ENCODE peak calls at places on chromosomes 6 and 20, in five cellular contexts. R is activated T-helper 1 cell treated with Interleukin-2 at 50 U/mL for 16 hours; Y is anterior cingulate cortex; K is stimulated activated naive CD4-positive, alpha-beta T cell; H is fibroblast of mammary gland. G is an unnamed sample.

GRCh38 chr6:119856136-119856535 is 506.6 kb upstream of the MAN1A1 start:
- DNase-seq in R (no peak), K (no peak), H (no peak), Y (no peak), G (no peak)

GRCh38 chr6:18266524-18266908 is 2.2 kb upstream of the DEK start:
- DNase-seq in H (no peak), R (no peak), Y (no peak), K (no peak), G (no peak)

GRCh38 chr6:72554203-72554564 is 67.7 kb upstream of the KCNQ5 start:
- DNase-seq in Y (no peak), K (no peak), R (no peak), H (peak; percentile 31), G (no peak)

GRCh38 chr6:155254139-155254538 is 9.7 kb upstream of the CLDN20 start:
- DNase-seq in H (no peak), Y (no peak), K (no peak), R (no peak), G (no peak)

GRCh38 chr6:47473791-47474351 is 3.7 kb upstream of the CD2AP start:
- DNase-seq in H (no peak), K (no peak), Y (no peak), R (no peak), G (no peak)

GRCh38 chr6:138539882-138540281 is 40.6 kb upstream of the NHSL1 start:
- DNase-seq in K (no peak), R (no peak), H (no peak), Y (no peak), G (no peak)

GRCh38 chr6:54698974-54699373 is 147.6 kb upstream of the FAM83B start:
- DNase-seq in K (no peak), R (no peak), Y (no peak), H (no peak), G (no peak)

GRCh38 chr6:109255946-109256628 is 126.2 kb downstream of the CD164 start:
- DNase-seq in R (no peak), H (no peak), Y (no peak), K (no peak), G (no peak)

GRCh38 chr6:26187981-26188635 is 100.9 kb downstream of the HFE start:
- DNase-seq in R (no peak), H (no peak), K (no peak), Y (no peak), G (no peak)

GRCh38 chr6:3627501-3627900 is 124.0 kb downstream of the PXDC1 start:
- DNase-seq in H (no peak), R (no peak), Y (no peak), K (no peak), G (no peak)

GRCh38 chr6:139533573-139534471 is 159.4 kb upstream of the CITED2 start:
- DNase-seq in R (no peak), H (peak; percentile 91), K (no peak), Y (no peak), G (no peak)

GRCh38 chr6:37171970-37172812 is 2.2 kb downstream of the PIM1 start:
- DNase-seq in R (peak; percentile 83), Y (peak; percentile 79), K (peak; percentile 97), H (peak; percentile 97), G (peak; percentile 95)

GRCh38 chr20:58127731-58128130 is 100.7 kb downstream of the ANKRD60 start:
- DNase-seq in R (no peak), K (no peak), Y (no peak), H (peak; percentile 74), G (no peak)

GRCh38 chr20:17613328-17614175 is 43.7 kb downstream of the DSTN start:
- DNase-seq in Y (no peak), H (no peak), R (no peak), K (no peak), G (no peak)

GRCh38 chr6:45450132-45450531 is 72.4 kb upstream of the SUPT3H start:
- DNase-seq in H (no peak), Y (no peak), K (no peak), R (no peak), G (no peak)

GRCh38 chr6:145836767-145837166 is 22.2 kb upstream of the FBXO30 start:
- DNase-seq in K (no peak), R (no peak), Y (no peak), H (no peak), G (no peak)

GRCh38 chr20:52937701-52938100 is 34.5 kb upstream of the TSHZ2 start:
- DNase-seq in R (no peak), Y (no peak), K (no peak), H (no peak), G (no peak)

GRCh38 chr6:21522773-21523490 is 70.6 kb upstream of the SOX4 start:
- DNase-seq in H (no peak), K (no peak), R (no peak), Y (peak; percentile 4), G (no peak)

G was measured in memory B cell.